ENCODE peak calls at places on chromosomes 5 and 9, in eight cellular contexts. One of them, this sample, is unnamed.

GRCh38 chr5:8188874-8189588 is 320.1 kb downstream of the MTRR start:
- DNase-seq in heart left ventricle: no peak
- DNase-seq in AG20443: no peak
- DNase-seq in GM03348: no peak
- DNase-seq in left ventricle myocardium superior: no peak
- DNase-seq in NCI-H524: no peak
- DNase-seq in amniotic stem cell: no peak
- DNase-seq in nucleus accumbens: no peak
- DNase-seq in this sample: no peak

GRCh38 chr5:113061851-113062631 is 85.4 kb downstream of the DCP2 start:
- DNase-seq in heart left ventricle: no peak
- DNase-seq in AG20443: peak; percentile 70
- DNase-seq in GM03348: peak; percentile 81
- DNase-seq in left ventricle myocardium superior: no peak
- DNase-seq in NCI-H524: no peak
- DNase-seq in amniotic stem cell: peak; percentile 12
- DNase-seq in nucleus accumbens: no peak
- DNase-seq in this sample: peak; percentile 71

GRCh38 chr5:95595289-95595931 is 24.5 kb upstream of the GPR150 start:
- DNase-seq in heart left ventricle: no peak
- DNase-seq in AG20443: no peak
- DNase-seq in GM03348: no peak
- DNase-seq in left ventricle myocardium superior: no peak
- DNase-seq in NCI-H524: no peak
- DNase-seq in amniotic stem cell: no peak
- DNase-seq in nucleus accumbens: no peak
- DNase-seq in this sample: no peak

GRCh38 chr9:132078369-132079356 is 1.0 kb downstream of the MED27 start:
- DNase-seq in heart left ventricle: no peak
- DNase-seq in AG20443: peak; percentile 49
- DNase-seq in GM03348: peak; percentile 22
- DNase-seq in left ventricle myocardium superior: peak; percentile 38
- DNase-seq in NCI-H524: peak; percentile 62
- DNase-seq in amniotic stem cell: no peak
- DNase-seq in nucleus accumbens: no peak
- DNase-seq in this sample: no peak

GRCh38 chr9:93306081-93306480 is 122.1 kb downstream of the WNK2 start:
- DNase-seq in heart left ventricle: no peak
- DNase-seq in AG20443: no peak
- DNase-seq in GM03348: no peak
- DNase-seq in left ventricle myocardium superior: no peak
- DNase-seq in NCI-H524: no peak
- DNase-seq in amniotic stem cell: no peak
- DNase-seq in nucleus accumbens: no peak
- DNase-seq in this sample: no peak

GRCh38 chr5:56853710-56854109 is 38.4 kb downstream of the MAP3K1 start:
- DNase-seq in heart left ventricle: no peak
- DNase-seq in AG20443: no peak
- DNase-seq in GM03348: no peak
- DNase-seq in left ventricle myocardium superior: no peak
- DNase-seq in NCI-H524: no peak
- DNase-seq in amniotic stem cell: no peak
- DNase-seq in nucleus accumbens: no peak
- DNase-seq in this sample: no peak

GRCh38 chr9:5947912-5948311 is 57.2 kb downstream of the MLANA start:
- DNase-seq in heart left ventricle: no peak
- DNase-seq in AG20443: no peak
- DNase-seq in GM03348: no peak
- DNase-seq in left ventricle myocardium superior: no peak
- DNase-seq in NCI-H524: peak; percentile 10
- DNase-seq in amniotic stem cell: no peak
- DNase-seq in nucleus accumbens: no peak
- DNase-seq in this sample: no peak

GRCh38 chr5:151078490-151079262 is 2.2 kb downstream of the TNIP1 start:
- DNase-seq in heart left ventricle: no peak
- DNase-seq in AG20443: no peak
- DNase-seq in GM03348: no peak
- DNase-seq in left ventricle myocardium superior: peak; percentile 50
- DNase-seq in NCI-H524: no peak
- DNase-seq in amniotic stem cell: no peak
- DNase-seq in nucleus accumbens: no peak
- DNase-seq in this sample: no peak

GRCh38 chr5:142292249-142292648 is 32.6 kb downstream of the SPRY4 start:
- DNase-seq in heart left ventricle: no peak
- DNase-seq in AG20443: no peak
- DNase-seq in GM03348: no peak
- DNase-seq in left ventricle myocardium superior: no peak
- DNase-seq in NCI-H524: no peak
- DNase-seq in amniotic stem cell: no peak
- DNase-seq in nucleus accumbens: no peak
- DNase-seq in this sample: no peak

GRCh38 chr5:124631874-124632550 is 114.4 kb downstream of the ZNF608 start:
- DNase-seq in heart left ventricle: no peak
- DNase-seq in AG20443: no peak
- DNase-seq in GM03348: no peak
- DNase-seq in left ventricle myocardium superior: no peak
- DNase-seq in NCI-H524: peak; percentile 15
- DNase-seq in amniotic stem cell: no peak
- DNase-seq in nucleus accumbens: no peak
- DNase-seq in this sample: no peak

GRCh38 chr5:141523991-141524390 is 35.1 kb downstream of the PCDHGC5 start:
- DNase-seq in heart left ventricle: no peak
- DNase-seq in AG20443: no peak
- DNase-seq in GM03348: no peak
- DNase-seq in left ventricle myocardium superior: no peak
- DNase-seq in NCI-H524: no peak
- DNase-seq in amniotic stem cell: no peak
- DNase-seq in nucleus accumbens: no peak
- DNase-seq in this sample: no peak

GRCh38 chr9:137112564-137113384 is 1.8 kb downstream of the DPP7 start:
- DNase-seq in heart left ventricle: no peak
- DNase-seq in AG20443: no peak
- DNase-seq in GM03348: peak; percentile 5
- DNase-seq in left ventricle myocardium superior: peak; percentile 25
- DNase-seq in NCI-H524: no peak
- DNase-seq in amniotic stem cell: no peak
- DNase-seq in nucleus accumbens: no peak
- DNase-seq in this sample: no peak

GRCh38 chr5:114360816-114361723 is 800 bp upstream of the KCNN2 start:
- DNase-seq in heart left ventricle: peak; percentile 37
- DNase-seq in AG20443: peak; percentile 14
- DNase-seq in GM03348: peak; percentile 3
- DNase-seq in left ventricle myocardium superior: peak; percentile 47
- DNase-seq in NCI-H524: peak; percentile 59
- DNase-seq in amniotic stem cell: peak; percentile 27
- DNase-seq in nucleus accumbens: no peak
- DNase-seq in this sample: no peak

GRCh38 chr5:150580917-150581316 is 59.5 kb upstream of the SYNPO start:
- DNase-seq in heart left ventricle: no peak
- DNase-seq in AG20443: no peak
- DNase-seq in GM03348: no peak
- DNase-seq in left ventricle myocardium superior: no peak
- DNase-seq in NCI-H524: no peak
- DNase-seq in amniotic stem cell: no peak
- DNase-seq in nucleus accumbens: no peak
- DNase-seq in this sample: no peak

GRCh38 chr5:34707451-34708107 is 51.5 kb downstream of the RAI14 start:
- DNase-seq in heart left ventricle: no peak
- DNase-seq in AG20443: no peak
- DNase-seq in GM03348: no peak
- DNase-seq in left ventricle myocardium superior: no peak
- DNase-seq in NCI-H524: no peak
- DNase-seq in amniotic stem cell: no peak
- DNase-seq in nucleus accumbens: no peak
- DNase-seq in this sample: no peak

GRCh38 chr9:91515074-91515687 is 91.5 kb upstream of the NFIL3 start:
- DNase-seq in heart left ventricle: peak; percentile 76
- DNase-seq in AG20443: peak; percentile 82
- DNase-seq in GM03348: peak; percentile 80
- DNase-seq in left ventricle myocardium superior: peak; percentile 55
- DNase-seq in NCI-H524: no peak
- DNase-seq in amniotic stem cell: peak; percentile 29
- DNase-seq in nucleus accumbens: no peak
- DNase-seq in this sample: peak; percentile 79

GRCh38 chr5:174305241-174305681 is 259.8 kb downstream of the NSG2 start:
- DNase-seq in heart left ventricle: no peak
- DNase-seq in AG20443: no peak
- DNase-seq in GM03348: no peak
- DNase-seq in left ventricle myocardium superior: no peak
- DNase-seq in NCI-H524: no peak
- DNase-seq in amniotic stem cell: no peak
- DNase-seq in nucleus accumbens: no peak
- DNase-seq in this sample: no peak

GRCh38 chr5:145347026-145347616 is 488.0 kb downstream of the PRELID2 start:
- DNase-seq in heart left ventricle: no peak
- DNase-seq in AG20443: peak; percentile 68
- DNase-seq in GM03348: peak; percentile 46
- DNase-seq in left ventricle myocardium superior: no peak
- DNase-seq in NCI-H524: peak; percentile 36
- DNase-seq in amniotic stem cell: no peak
- DNase-seq in nucleus accumbens: no peak
- DNase-seq in this sample: no peak

GRCh38 chr9:123003467-123003866 is 30.0 kb upstream of the GPR21 start:
- DNase-seq in heart left ventricle: no peak
- DNase-seq in AG20443: no peak
- DNase-seq in GM03348: peak; percentile 23
- DNase-seq in left ventricle myocardium superior: no peak
- DNase-seq in NCI-H524: no peak
- DNase-seq in amniotic stem cell: no peak
- DNase-seq in nucleus accumbens: no peak
- DNase-seq in this sample: peak; percentile 23

GRCh38 chr5:33299621-33300208 is 141.1 kb upstream of the TARS1 start:
- DNase-seq in heart left ventricle: no peak
- DNase-seq in AG20443: peak; percentile 29
- DNase-seq in GM03348: peak; percentile 32
- DNase-seq in left ventricle myocardium superior: no peak
- DNase-seq in NCI-H524: peak; percentile 47
- DNase-seq in amniotic stem cell: peak; percentile 53
- DNase-seq in nucleus accumbens: no peak
- DNase-seq in this sample: no peak

GRCh38 chr9:130912932-130913598 is 16.5 kb upstream of the QRFP start:
- DNase-seq in heart left ventricle: no peak
- DNase-seq in AG20443: peak; percentile 83
- DNase-seq in GM03348: peak; percentile 51
- DNase-seq in left ventricle myocardium superior: peak; percentile 44
- DNase-seq in NCI-H524: no peak
- DNase-seq in amniotic stem cell: peak; percentile 54
- DNase-seq in nucleus accumbens: no peak
- DNase-seq in this sample: no peak

GRCh38 chr5:137146402-137146889 is 352.7 kb downstream of the SPOCK1 start:
- DNase-seq in heart left ventricle: peak; percentile 68
- DNase-seq in AG20443: peak; percentile 91
- DNase-seq in GM03348: peak; percentile 85
- DNase-seq in left ventricle myocardium superior: no peak
- DNase-seq in NCI-H524: peak; percentile 23
- DNase-seq in amniotic stem cell: peak; percentile 91
- DNase-seq in nucleus accumbens: no peak
- DNase-seq in this sample: peak; percentile 91

GRCh38 chr5:158393457-158393856 is 534.5 kb upstream of the CLINT1 start:
- DNase-seq in heart left ventricle: no peak
- DNase-seq in AG20443: no peak
- DNase-seq in GM03348: no peak
- DNase-seq in left ventricle myocardium superior: no peak
- DNase-seq in NCI-H524: no peak
- DNase-seq in amniotic stem cell: no peak
- DNase-seq in nucleus accumbens: no peak
- DNase-seq in this sample: no peak

GRCh38 chr9:99720455-99721050 is 101.1 kb upstream of the NR4A3 start:
- DNase-seq in heart left ventricle: no peak
- DNase-seq in AG20443: peak; percentile 34
- DNase-seq in GM03348: no peak
- DNase-seq in left ventricle myocardium superior: no peak
- DNase-seq in NCI-H524: no peak
- DNase-seq in amniotic stem cell: no peak
- DNase-seq in nucleus accumbens: no peak
- DNase-seq in this sample: no peak

This sample was measured in non-pigmented ciliary epithelial cell.